ENCODE peak calls at places on chromosomes 5 and 9, in five cellular contexts. One of them, this sample, is unnamed.

GRCh38 chr5:1106385-1107166 is 5.3 kb downstream of the SLC12A7 start:
- DNase-seq in transverse colon: no peak
- DNase-seq in suprapubic skin: no peak
- DNase-seq in sigmoid colon: no peak
- DNase-seq in prostate gland: no peak
- DNase-seq in this sample: no peak

GRCh38 chr9:134724231-134724911 is 82.8 kb downstream of the COL5A1 start:
- DNase-seq in transverse colon: no peak
- DNase-seq in prostate gland: no peak
- DNase-seq in sigmoid colon: peak
- DNase-seq in suprapubic skin: no peak
- DNase-seq in this sample: no peak

GRCh38 chr5:160923927-160924705 is 72.1 kb upstream of the ATP10B start:
- DNase-seq in sigmoid colon: no peak
- DNase-seq in prostate gland: peak
- DNase-seq in transverse colon: peak
- DNase-seq in suprapubic skin: no peak
- DNase-seq in this sample: no peak

GRCh38 chr5:116935561-116936162 is 361.0 kb upstream of the SEMA6A start:
- DNase-seq in prostate gland: no peak
- DNase-seq in transverse colon: no peak
- DNase-seq in sigmoid colon: no peak
- DNase-seq in suprapubic skin: no peak
- DNase-seq in this sample: no peak

GRCh38 chr5:141507387-141508091 is 18.7 kb downstream of the PCDHGC5 start:
- DNase-seq in sigmoid colon: peak
- DNase-seq in transverse colon: no peak
- DNase-seq in suprapubic skin: no peak
- DNase-seq in prostate gland: no peak
- DNase-seq in this sample: no peak

GRCh38 chr5:84383296-84383815 is 1.3 kb downstream of the EDIL3 start:
- DNase-seq in prostate gland: no peak
- DNase-seq in suprapubic skin: no peak
- DNase-seq in transverse colon: no peak
- DNase-seq in sigmoid colon: peak
- DNase-seq in this sample: no peak

GRCh38 chr9:134007571-134007970 is 15.4 kb upstream of the VAV2 start:
- DNase-seq in prostate gland: no peak
- DNase-seq in sigmoid colon: no peak
- DNase-seq in transverse colon: no peak
- DNase-seq in suprapubic skin: no peak
- DNase-seq in this sample: no peak

GRCh38 chr5:132258102-132259060 is 885 bp downstream of the PDLIM4 start:
- DNase-seq in sigmoid colon: peak
- DNase-seq in transverse colon: peak
- DNase-seq in prostate gland: no peak
- DNase-seq in suprapubic skin: peak
- DNase-seq in this sample: no peak

GRCh38 chr9:32587901-32588300 is 14.9 kb upstream of the NDUFB6 start:
- DNase-seq in transverse colon: no peak
- DNase-seq in sigmoid colon: no peak
- DNase-seq in suprapubic skin: no peak
- DNase-seq in prostate gland: no peak
- DNase-seq in this sample: no peak

GRCh38 chr9:35110327-35110758 is 5.3 kb downstream of the ATOSB start:
- DNase-seq in prostate gland: no peak
- DNase-seq in sigmoid colon: no peak
- DNase-seq in suprapubic skin: no peak
- DNase-seq in transverse colon: no peak
- DNase-seq in this sample: no peak

GRCh38 chr9:72150653-72151052 is 1.4 kb downstream of the GDA start:
- DNase-seq in transverse colon: no peak
- DNase-seq in suprapubic skin: no peak
- DNase-seq in prostate gland: no peak
- DNase-seq in sigmoid colon: no peak
- DNase-seq in this sample: no peak

GRCh38 chr5:147051193-147051592 is 172.6 kb upstream of the PPP2R2B start:
- DNase-seq in sigmoid colon: no peak
- DNase-seq in suprapubic skin: no peak
- DNase-seq in transverse colon: no peak
- DNase-seq in prostate gland: no peak
- DNase-seq in this sample: no peak

GRCh38 chr9:120265791-120266190 is 314.2 kb downstream of the CDK5RAP2 start:
- DNase-seq in prostate gland: no peak
- DNase-seq in transverse colon: no peak
- DNase-seq in sigmoid colon: no peak
- DNase-seq in suprapubic skin: no peak
- DNase-seq in this sample: no peak

GRCh38 chr5:157917909-157918809 is 59.2 kb upstream of the CLINT1 start:
- DNase-seq in sigmoid colon: peak
- DNase-seq in prostate gland: peak
- DNase-seq in transverse colon: peak
- DNase-seq in suprapubic skin: peak
- DNase-seq in this sample: no peak

GRCh38 chr5:71924980-71925379 is 182.3 kb upstream of the MAP1B start:
- DNase-seq in suprapubic skin: no peak
- DNase-seq in prostate gland: peak
- DNase-seq in sigmoid colon: no peak
- DNase-seq in transverse colon: no peak
- DNase-seq in this sample: no peak

GRCh38 chr5:8134609-8135008 is 265.7 kb downstream of the MTRR start:
- DNase-seq in suprapubic skin: no peak
- DNase-seq in prostate gland: no peak
- DNase-seq in sigmoid colon: no peak
- DNase-seq in transverse colon: no peak
- DNase-seq in this sample: no peak

GRCh38 chr5:60267907-60268306 is 374.4 kb upstream of the PDE4D start:
- DNase-seq in transverse colon: no peak
- DNase-seq in suprapubic skin: no peak
- DNase-seq in prostate gland: no peak
- DNase-seq in sigmoid colon: no peak
- DNase-seq in this sample: no peak

GRCh38 chr5:117473075-117473595 is 898.5 kb upstream of the SEMA6A start:
- DNase-seq in transverse colon: no peak
- DNase-seq in sigmoid colon: no peak
- DNase-seq in suprapubic skin: no peak
- DNase-seq in prostate gland: no peak
- DNase-seq in this sample: no peak

GRCh38 chr9:101201626-101202025 is 173.1 kb downstream of the PLPPR1 start:
- DNase-seq in transverse colon: no peak
- DNase-seq in prostate gland: no peak
- DNase-seq in suprapubic skin: no peak
- DNase-seq in sigmoid colon: no peak
- DNase-seq in this sample: no peak

DNA sequence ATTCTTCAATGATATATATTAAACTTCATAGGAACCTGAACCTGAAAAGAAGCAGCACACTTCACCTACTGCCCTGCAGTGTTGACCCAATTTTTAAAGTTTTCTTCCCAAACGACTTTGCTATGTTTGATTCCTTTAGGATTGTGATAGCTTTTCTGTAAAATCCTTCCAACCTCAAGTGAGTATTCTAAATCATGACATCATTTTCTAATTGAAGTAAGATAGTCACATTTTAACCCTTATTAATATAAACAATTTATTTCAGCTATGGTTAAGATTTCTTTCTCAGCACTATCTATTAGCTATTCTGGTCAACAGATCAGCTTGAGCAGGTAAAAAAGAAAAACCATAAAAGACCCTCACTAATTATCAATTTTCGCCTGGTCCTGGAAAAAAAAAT is 162.0 kb downstream of the SMARCA2 start:
- DNase-seq in prostate gland: no peak
- DNase-seq in suprapubic skin: no peak
- DNase-seq in sigmoid colon: no peak
- DNase-seq in transverse colon: no peak
- DNase-seq in this sample: no peak
- H3K27ac ChIP-seq in prostate gland: no peak
- H3K27ac ChIP-seq in suprapubic skin: no peak
- H3K27ac ChIP-seq in sigmoid colon: no peak
- H3K27ac ChIP-seq in transverse colon: no peak
- H3K27ac ChIP-seq in this sample: no peak

GRCh38 chr5:87141544-87141943 is 126.1 kb upstream of the RASA1 start:
- DNase-seq in prostate gland: no peak
- DNase-seq in transverse colon: no peak
- DNase-seq in suprapubic skin: no peak
- DNase-seq in sigmoid colon: no peak
- DNase-seq in this sample: no peak
- TF ChIP-seq POLR2AphosphoS5 in prostate gland: no peak
- TF ChIP-seq POLR2AphosphoS5 in transverse colon: no peak
- TF ChIP-seq POLR2AphosphoS5 in suprapubic skin: no peak
- TF ChIP-seq POLR2AphosphoS5 in sigmoid colon: no peak
- TF ChIP-seq POLR2AphosphoS5 in this sample: no peak

DNA sequence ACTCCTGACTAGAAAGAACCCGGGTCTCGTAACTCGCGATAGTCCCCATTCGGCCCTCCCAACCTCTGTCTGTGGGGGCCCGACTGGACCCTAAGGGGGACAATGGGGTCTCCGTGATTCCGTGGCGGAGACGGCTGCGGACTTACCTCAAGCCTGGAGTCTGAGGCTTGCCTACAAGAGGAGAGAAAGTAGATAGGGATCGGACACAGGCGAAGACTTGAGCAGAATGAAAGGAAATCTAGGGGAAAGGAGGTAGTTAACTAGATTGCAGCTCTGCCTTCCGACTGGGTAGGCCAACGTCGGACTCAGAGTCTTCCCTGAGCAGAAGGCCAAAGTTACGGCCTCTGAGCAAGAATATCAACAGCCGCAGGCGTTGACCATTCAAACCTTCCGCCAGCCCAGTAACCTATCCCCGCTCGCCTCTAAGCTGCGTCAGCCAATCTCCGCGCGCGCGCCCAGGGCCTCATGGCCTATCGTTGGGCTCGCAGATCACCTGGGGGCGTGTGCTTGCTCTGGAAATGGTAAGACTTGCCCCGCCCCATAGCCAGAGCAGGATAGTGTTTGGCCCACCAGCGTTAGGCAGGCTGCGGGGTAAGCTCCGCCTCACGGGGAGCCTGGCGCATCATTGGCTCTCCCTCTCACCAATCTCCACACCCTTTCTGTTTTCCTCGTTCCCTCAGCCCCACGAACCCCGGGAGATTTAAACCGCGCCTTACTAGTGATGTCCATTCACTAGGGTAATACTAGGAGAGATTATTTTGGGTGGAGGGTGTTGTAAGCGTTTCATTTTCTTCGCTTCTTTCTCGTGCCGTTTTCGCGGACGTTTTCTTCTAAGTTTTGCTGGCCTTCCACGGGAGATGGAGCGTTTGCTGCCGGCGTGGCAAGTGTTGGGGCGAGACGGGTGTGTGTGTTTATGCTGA is at the start of gene CDC25C:
- DNase-seq in prostate gland: peak
- DNase-seq in sigmoid colon: peak
- DNase-seq in suprapubic skin: peak
- DNase-seq in transverse colon: peak
- DNase-seq in this sample: peak
- TF ChIP-seq POLR2A in prostate gland: peak
- TF ChIP-seq POLR2A in sigmoid colon: no peak
- TF ChIP-seq POLR2A in suprapubic skin: no peak
- TF ChIP-seq POLR2A in transverse colon: peak
- TF ChIP-seq POLR2A in this sample: no peak

GRCh38 chr9:97563458-97564135 is 62.1 kb downstream of the TMOD1 start:
- DNase-seq in suprapubic skin: no peak
- DNase-seq in sigmoid colon: no peak
- DNase-seq in prostate gland: no peak
- DNase-seq in transverse colon: no peak
- DNase-seq in this sample: no peak
- H3K27ac ChIP-seq in suprapubic skin: no peak
- H3K27ac ChIP-seq in sigmoid colon: peak
- H3K27ac ChIP-seq in prostate gland: peak
- H3K27ac ChIP-seq in transverse colon: peak
- H3K27ac ChIP-seq in this sample: peak

DNA sequence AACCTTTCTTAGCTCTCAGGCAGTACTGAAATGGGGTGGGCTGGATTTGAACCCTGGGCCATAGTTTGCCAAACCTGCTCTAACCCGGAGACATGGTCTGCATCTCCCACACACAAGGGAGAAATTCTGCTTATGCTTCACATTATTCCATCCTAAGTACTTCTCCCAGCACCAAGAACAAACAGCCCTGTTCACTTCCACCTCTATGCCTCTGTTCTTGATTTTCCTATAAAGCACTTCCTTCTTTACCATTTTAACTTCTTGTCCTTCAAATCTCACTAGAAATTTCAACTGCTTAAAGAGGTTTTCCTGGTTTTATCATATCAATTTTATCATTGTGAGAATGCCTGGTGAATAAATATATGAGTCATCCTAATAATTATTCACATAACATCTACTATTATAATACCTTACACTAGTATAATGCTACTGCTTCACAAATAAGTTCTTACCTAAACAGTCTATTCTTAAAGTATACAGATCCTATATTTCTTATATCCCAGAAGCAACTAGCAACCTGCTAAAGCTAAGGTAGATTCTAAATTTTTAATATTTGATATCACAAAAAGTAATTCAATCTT is 12.7 kb downstream of the FEM1C start:
- DNase-seq in prostate gland: no peak
- DNase-seq in suprapubic skin: no peak
- DNase-seq in transverse colon: no peak
- DNase-seq in sigmoid colon: no peak
- DNase-seq in this sample: no peak
- TF ChIP-seq POLR2AphosphoS5 in prostate gland: no peak
- TF ChIP-seq POLR2AphosphoS5 in suprapubic skin: no peak
- TF ChIP-seq POLR2AphosphoS5 in transverse colon: no peak
- TF ChIP-seq POLR2AphosphoS5 in sigmoid colon: no peak
- TF ChIP-seq POLR2AphosphoS5 in this sample: no peak

DNA sequence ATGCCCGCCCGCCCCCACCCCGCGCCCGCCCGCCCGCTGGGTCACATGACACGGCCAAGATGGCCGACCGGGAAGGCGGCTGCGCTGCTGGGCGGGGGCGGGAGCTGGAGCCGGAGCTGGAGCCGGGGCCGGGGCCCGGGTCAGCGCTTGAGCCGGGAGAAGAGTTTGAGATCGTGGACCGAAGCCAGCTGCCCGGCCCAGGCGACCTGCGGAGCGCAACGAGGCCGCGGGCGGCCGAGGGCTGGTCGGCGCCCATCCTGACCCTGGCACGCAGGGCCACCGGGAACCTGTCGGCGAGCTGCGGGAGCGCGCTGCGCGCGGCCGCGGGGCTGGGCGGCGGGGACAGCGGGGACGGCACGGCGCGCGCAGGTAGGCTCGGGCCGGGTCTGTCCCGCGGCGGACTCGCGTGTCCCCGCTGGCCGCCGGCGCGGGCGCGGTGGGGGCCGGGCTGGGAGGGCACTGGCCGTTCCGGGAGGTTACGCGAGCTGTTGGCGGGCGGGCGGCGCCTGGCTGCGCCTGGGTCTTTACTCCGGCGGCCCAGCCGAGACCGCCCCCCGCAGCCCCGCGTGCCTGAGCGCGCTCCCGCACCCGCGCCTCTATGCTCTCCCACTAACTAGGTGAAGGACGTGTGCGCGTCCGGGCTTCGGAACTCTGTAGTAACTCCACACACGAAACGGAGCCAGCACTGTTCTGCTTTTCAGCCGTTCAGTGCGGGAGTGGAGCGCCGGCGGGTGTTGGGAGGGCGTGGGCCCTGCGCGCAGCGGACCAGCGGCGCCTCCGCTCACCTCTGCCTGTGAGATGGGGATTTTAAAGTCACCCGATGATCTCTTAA is at the start of gene RUFY1:
- DNase-seq in suprapubic skin: peak
- DNase-seq in prostate gland: peak
- DNase-seq in sigmoid colon: peak
- DNase-seq in transverse colon: peak
- DNase-seq in this sample: no peak
- TF ChIP-seq POLR2A in suprapubic skin: peak
- TF ChIP-seq POLR2A in prostate gland: peak
- TF ChIP-seq POLR2A in sigmoid colon: peak
- TF ChIP-seq POLR2A in transverse colon: peak
- TF ChIP-seq POLR2A in this sample: peak

GRCh38 chr9:137731947-137732813 is 113.4 kb downstream of the EHMT1 start:
- DNase-seq in suprapubic skin: no peak
- DNase-seq in transverse colon: no peak
- DNase-seq in prostate gland: no peak
- DNase-seq in sigmoid colon: no peak
- DNase-seq in this sample: no peak
- H3K27ac ChIP-seq in suprapubic skin: no peak
- H3K27ac ChIP-seq in transverse colon: no peak
- H3K27ac ChIP-seq in prostate gland: no peak
- H3K27ac ChIP-seq in sigmoid colon: no peak
- H3K27ac ChIP-seq in this sample: no peak